ENCODE peak calls at places on chromosomes 16 and 17, in six cellular contexts. P, C, Y, Q, R and N are unnamed samples.
A peak's percentile ranks its signal among the peaks of the same experiment; 100 is the strongest.

GRCh38 chr16:74603848-74604247 is 3.1 kb downstream of the GLG1 start:
- DNase-seq in P (no peak), Y (no peak), Q (no peak), R (no peak), C (no peak), N (no peak)

GRCh38 chr17:82061047-82061925 is 4.3 kb downstream of the DUS1L start:
- DNase-seq in Q (no peak), Y (no peak), P (no peak), C (peak; percentile 6), R (no peak), N (no peak)

GRCh38 chr17:49210158-49211029 is at the start of the genes ABI3 and GNGT2:
- DNase-seq in Q (no peak), P (peak; percentile 47), C (no peak), R (peak; percentile 35), Y (peak; percentile 37), N (no peak)

GRCh38 chr17:17057057-17057551 is 14.8 kb downstream of the MPRIP start:
- DNase-seq in Y (no peak), R (no peak), C (no peak), P (no peak), Q (no peak), N (no peak)

GRCh38 chr17:76843703-76844484 is 24.3 kb upstream of the MGAT5B start:
- DNase-seq in C (no peak), Q (no peak), R (no peak), P (no peak), Y (no peak), N (no peak)

GRCh38 chr17:82566129-82566995 is 46.8 kb downstream of the FOXK2 start:
- DNase-seq in Q (no peak), C (no peak), R (no peak), Y (no peak), P (no peak), N (no peak)

GRCh38 chr17:36851230-36851629 is 86.0 kb upstream of the LHX1 start:
- DNase-seq in Q (no peak), C (no peak), P (no peak), R (no peak), Y (peak; percentile 43), N (no peak)

GRCh38 chr17:4206945-4207344 is 56.8 kb downstream of the ANKFY1 start:
- DNase-seq in Y (no peak), C (no peak), P (no peak), Q (no peak), R (no peak), N (no peak)

GRCh38 chr16:10355589-10355988 is 30.3 kb upstream of the ATF7IP2 start:
- DNase-seq in R (no peak), P (no peak), Y (no peak), Q (no peak), C (no peak), N (no peak)

GRCh38 chr17:79133986-79134385 is 59.4 kb downstream of the ENGASE start:
- DNase-seq in Q (no peak), R (no peak), Y (no peak), C (no peak), P (no peak), N (no peak)

GRCh38 chr16:75263963-75264445 is 12.6 kb upstream of the BCAR1 start:
- DNase-seq in P (no peak), C (no peak), Y (peak; percentile 48), R (no peak), Q (no peak), N (no peak)